ENCODE peak calls at places on chromosomes 12 and 14, in ten cellular contexts. One of them, this sample, is unnamed.

GRCh38 chr12:8078400-8078799 is 3.7 kb upstream of the NECAP1 start:
- DNase-seq in activated naive CD8-positive, alpha-beta T cell treated with anti-CD3 and anti-CD28 coated beads for 36 hours: peak; percentile 61
- DNase-seq in ACHN: peak; percentile 76
- DNase-seq in CD8-positive, alpha-beta T cell: peak; percentile 69
- DNase-seq in activated T-helper 9 cell treated with anti-CD3 and anti-CD28 coated beads, Interleukin-2, amount 50 U/mL, for 16 hours: peak; percentile 48
- DNase-seq in SK-N-SH: peak; percentile 64
- DNase-seq in gastrocnemius medialis: no peak
- DNase-seq in coronary artery: no peak
- DNase-seq in AG08396: peak; percentile 41
- DNase-seq in CD4-positive, alpha-beta T cell: peak; percentile 55
- DNase-seq in this sample: peak; percentile 21

GRCh38 chr12:132454154-132454948 is 35.6 kb upstream of the FBRSL1 start:
- DNase-seq in activated naive CD8-positive, alpha-beta T cell treated with anti-CD3 and anti-CD28 coated beads for 36 hours: no peak
- DNase-seq in ACHN: no peak
- DNase-seq in CD8-positive, alpha-beta T cell: no peak
- DNase-seq in activated T-helper 9 cell treated with anti-CD3 and anti-CD28 coated beads, Interleukin-2, amount 50 U/mL, for 16 hours: no peak
- DNase-seq in SK-N-SH: no peak
- DNase-seq in gastrocnemius medialis: no peak
- DNase-seq in coronary artery: no peak
- DNase-seq in AG08396: no peak
- DNase-seq in CD4-positive, alpha-beta T cell: no peak
- DNase-seq in this sample: no peak

GRCh38 chr12:4664111-4664510 is 15.2 kb downstream of the NDUFA9 start:
- DNase-seq in activated naive CD8-positive, alpha-beta T cell treated with anti-CD3 and anti-CD28 coated beads for 36 hours: no peak
- DNase-seq in ACHN: peak; percentile 85
- DNase-seq in CD8-positive, alpha-beta T cell: no peak
- DNase-seq in activated T-helper 9 cell treated with anti-CD3 and anti-CD28 coated beads, Interleukin-2, amount 50 U/mL, for 16 hours: no peak
- DNase-seq in SK-N-SH: no peak
- DNase-seq in gastrocnemius medialis: no peak
- DNase-seq in coronary artery: no peak
- DNase-seq in AG08396: peak; percentile 62
- DNase-seq in CD4-positive, alpha-beta T cell: no peak
- DNase-seq in this sample: no peak

GRCh38 chr12:11780521-11781101 is 131.1 kb downstream of the ETV6 start:
- DNase-seq in activated naive CD8-positive, alpha-beta T cell treated with anti-CD3 and anti-CD28 coated beads for 36 hours: no peak
- DNase-seq in ACHN: no peak
- DNase-seq in CD8-positive, alpha-beta T cell: no peak
- DNase-seq in activated T-helper 9 cell treated with anti-CD3 and anti-CD28 coated beads, Interleukin-2, amount 50 U/mL, for 16 hours: no peak
- DNase-seq in SK-N-SH: no peak
- DNase-seq in gastrocnemius medialis: no peak
- DNase-seq in coronary artery: no peak
- DNase-seq in AG08396: no peak
- DNase-seq in CD4-positive, alpha-beta T cell: no peak
- DNase-seq in this sample: no peak

GRCh38 chr14:91113829-91114078 is at the start of gene DGLUCY:
- DNase-seq in activated naive CD8-positive, alpha-beta T cell treated with anti-CD3 and anti-CD28 coated beads for 36 hours: no peak
- DNase-seq in ACHN: peak; percentile 76
- DNase-seq in CD8-positive, alpha-beta T cell: no peak
- DNase-seq in activated T-helper 9 cell treated with anti-CD3 and anti-CD28 coated beads, Interleukin-2, amount 50 U/mL, for 16 hours: no peak
- DNase-seq in SK-N-SH: peak; percentile 84
- DNase-seq in gastrocnemius medialis: peak; percentile 88
- DNase-seq in coronary artery: no peak
- DNase-seq in AG08396: peak; percentile 89
- DNase-seq in CD4-positive, alpha-beta T cell: peak; percentile 53
- DNase-seq in this sample: peak; percentile 60

GRCh38 chr12:18148961-18149360 is 59.0 kb upstream of the RERGL start:
- DNase-seq in activated naive CD8-positive, alpha-beta T cell treated with anti-CD3 and anti-CD28 coated beads for 36 hours: no peak
- DNase-seq in ACHN: no peak
- DNase-seq in CD8-positive, alpha-beta T cell: no peak
- DNase-seq in activated T-helper 9 cell treated with anti-CD3 and anti-CD28 coated beads, Interleukin-2, amount 50 U/mL, for 16 hours: no peak
- DNase-seq in SK-N-SH: no peak
- DNase-seq in gastrocnemius medialis: no peak
- DNase-seq in coronary artery: no peak
- DNase-seq in AG08396: no peak
- DNase-seq in CD4-positive, alpha-beta T cell: no peak
- DNase-seq in this sample: no peak

GRCh38 chr14:41605550-41606248 is 977 bp upstream of the LRFN5 start:
- DNase-seq in activated naive CD8-positive, alpha-beta T cell treated with anti-CD3 and anti-CD28 coated beads for 36 hours: no peak
- DNase-seq in ACHN: no peak
- DNase-seq in CD8-positive, alpha-beta T cell: no peak
- DNase-seq in activated T-helper 9 cell treated with anti-CD3 and anti-CD28 coated beads, Interleukin-2, amount 50 U/mL, for 16 hours: no peak
- DNase-seq in SK-N-SH: no peak
- DNase-seq in gastrocnemius medialis: no peak
- DNase-seq in coronary artery: no peak
- DNase-seq in AG08396: peak; percentile 14
- DNase-seq in CD4-positive, alpha-beta T cell: no peak
- DNase-seq in this sample: peak; percentile 80

GRCh38 chr12:100234166-100234565 is 32.7 kb downstream of the DEPDC4 start:
- DNase-seq in activated naive CD8-positive, alpha-beta T cell treated with anti-CD3 and anti-CD28 coated beads for 36 hours: no peak
- DNase-seq in ACHN: peak; percentile 24
- DNase-seq in CD8-positive, alpha-beta T cell: no peak
- DNase-seq in activated T-helper 9 cell treated with anti-CD3 and anti-CD28 coated beads, Interleukin-2, amount 50 U/mL, for 16 hours: no peak
- DNase-seq in SK-N-SH: no peak
- DNase-seq in gastrocnemius medialis: no peak
- DNase-seq in coronary artery: no peak
- DNase-seq in AG08396: no peak
- DNase-seq in CD4-positive, alpha-beta T cell: no peak
- DNase-seq in this sample: no peak

GRCh38 chr14:72779679-72780078 is 114.2 kb downstream of the DPF3 start:
- DNase-seq in activated naive CD8-positive, alpha-beta T cell treated with anti-CD3 and anti-CD28 coated beads for 36 hours: no peak
- DNase-seq in ACHN: no peak
- DNase-seq in CD8-positive, alpha-beta T cell: peak; percentile 19
- DNase-seq in activated T-helper 9 cell treated with anti-CD3 and anti-CD28 coated beads, Interleukin-2, amount 50 U/mL, for 16 hours: no peak
- DNase-seq in SK-N-SH: no peak
- DNase-seq in gastrocnemius medialis: no peak
- DNase-seq in coronary artery: no peak
- DNase-seq in AG08396: no peak
- DNase-seq in CD4-positive, alpha-beta T cell: no peak
- DNase-seq in this sample: no peak

GRCh38 chr12:48175613-48176416 is 7.6 kb upstream of the CCDC184 start:
- DNase-seq in activated naive CD8-positive, alpha-beta T cell treated with anti-CD3 and anti-CD28 coated beads for 36 hours: no peak
- DNase-seq in ACHN: no peak
- DNase-seq in CD8-positive, alpha-beta T cell: no peak
- DNase-seq in activated T-helper 9 cell treated with anti-CD3 and anti-CD28 coated beads, Interleukin-2, amount 50 U/mL, for 16 hours: no peak
- DNase-seq in SK-N-SH: no peak
- DNase-seq in gastrocnemius medialis: no peak
- DNase-seq in coronary artery: no peak
- DNase-seq in AG08396: no peak
- DNase-seq in CD4-positive, alpha-beta T cell: no peak
- DNase-seq in this sample: no peak

GRCh38 chr12:92905811-92906554 is 23.1 kb downstream of the EEA1 start:
- DNase-seq in activated naive CD8-positive, alpha-beta T cell treated with anti-CD3 and anti-CD28 coated beads for 36 hours: no peak
- DNase-seq in ACHN: no peak
- DNase-seq in CD8-positive, alpha-beta T cell: no peak
- DNase-seq in activated T-helper 9 cell treated with anti-CD3 and anti-CD28 coated beads, Interleukin-2, amount 50 U/mL, for 16 hours: no peak
- DNase-seq in SK-N-SH: no peak
- DNase-seq in gastrocnemius medialis: peak; percentile 38
- DNase-seq in coronary artery: no peak
- DNase-seq in AG08396: no peak
- DNase-seq in CD4-positive, alpha-beta T cell: no peak
- DNase-seq in this sample: no peak

GRCh38 chr14:101604935-101605767 is 43.9 kb downstream of the DIO3 start:
- DNase-seq in activated naive CD8-positive, alpha-beta T cell treated with anti-CD3 and anti-CD28 coated beads for 36 hours: no peak
- DNase-seq in ACHN: no peak
- DNase-seq in CD8-positive, alpha-beta T cell: no peak
- DNase-seq in activated T-helper 9 cell treated with anti-CD3 and anti-CD28 coated beads, Interleukin-2, amount 50 U/mL, for 16 hours: no peak
- DNase-seq in SK-N-SH: no peak
- DNase-seq in gastrocnemius medialis: no peak
- DNase-seq in coronary artery: peak; percentile 56
- DNase-seq in AG08396: no peak
- DNase-seq in CD4-positive, alpha-beta T cell: no peak
- DNase-seq in this sample: no peak

GRCh38 chr12:123384318-123384993 is 524 bp downstream of the KMT5A start:
- DNase-seq in activated naive CD8-positive, alpha-beta T cell treated with anti-CD3 and anti-CD28 coated beads for 36 hours: peak; percentile 36
- DNase-seq in ACHN: peak; percentile 58
- DNase-seq in CD8-positive, alpha-beta T cell: no peak
- DNase-seq in activated T-helper 9 cell treated with anti-CD3 and anti-CD28 coated beads, Interleukin-2, amount 50 U/mL, for 16 hours: peak; percentile 7
- DNase-seq in SK-N-SH: peak; percentile 44
- DNase-seq in gastrocnemius medialis: no peak
- DNase-seq in coronary artery: peak; percentile 78
- DNase-seq in AG08396: peak; percentile 38
- DNase-seq in CD4-positive, alpha-beta T cell: no peak
- DNase-seq in this sample: no peak

GRCh38 chr12:51884676-51885229 is 3.1 kb upstream of the ANKRD33 start:
- DNase-seq in activated naive CD8-positive, alpha-beta T cell treated with anti-CD3 and anti-CD28 coated beads for 36 hours: no peak
- DNase-seq in ACHN: no peak
- DNase-seq in CD8-positive, alpha-beta T cell: no peak
- DNase-seq in activated T-helper 9 cell treated with anti-CD3 and anti-CD28 coated beads, Interleukin-2, amount 50 U/mL, for 16 hours: no peak
- DNase-seq in SK-N-SH: no peak
- DNase-seq in gastrocnemius medialis: no peak
- DNase-seq in coronary artery: peak; percentile 62
- DNase-seq in AG08396: no peak
- DNase-seq in CD4-positive, alpha-beta T cell: no peak
- DNase-seq in this sample: no peak

GRCh38 chr14:53109028-53109687 is 44.0 kb downstream of the DDHD1 start:
- DNase-seq in activated naive CD8-positive, alpha-beta T cell treated with anti-CD3 and anti-CD28 coated beads for 36 hours: peak; percentile 62
- DNase-seq in ACHN: no peak
- DNase-seq in CD8-positive, alpha-beta T cell: peak; percentile 56
- DNase-seq in activated T-helper 9 cell treated with anti-CD3 and anti-CD28 coated beads, Interleukin-2, amount 50 U/mL, for 16 hours: peak; percentile 41
- DNase-seq in SK-N-SH: no peak
- DNase-seq in gastrocnemius medialis: no peak
- DNase-seq in coronary artery: no peak
- DNase-seq in AG08396: no peak
- DNase-seq in CD4-positive, alpha-beta T cell: peak; percentile 17
- DNase-seq in this sample: no peak

GRCh38 chr12:117872521-117873169 is 96.1 kb downstream of the KSR2 start:
- DNase-seq in activated naive CD8-positive, alpha-beta T cell treated with anti-CD3 and anti-CD28 coated beads for 36 hours: no peak
- DNase-seq in ACHN: no peak
- DNase-seq in CD8-positive, alpha-beta T cell: no peak
- DNase-seq in activated T-helper 9 cell treated with anti-CD3 and anti-CD28 coated beads, Interleukin-2, amount 50 U/mL, for 16 hours: no peak
- DNase-seq in SK-N-SH: no peak
- DNase-seq in gastrocnemius medialis: no peak
- DNase-seq in coronary artery: no peak
- DNase-seq in AG08396: no peak
- DNase-seq in CD4-positive, alpha-beta T cell: no peak
- DNase-seq in this sample: no peak

GRCh38 chr12:52495385-52495784 is 2.3 kb upstream of the KRT6A start:
- DNase-seq in activated naive CD8-positive, alpha-beta T cell treated with anti-CD3 and anti-CD28 coated beads for 36 hours: no peak
- DNase-seq in ACHN: no peak
- DNase-seq in CD8-positive, alpha-beta T cell: no peak
- DNase-seq in activated T-helper 9 cell treated with anti-CD3 and anti-CD28 coated beads, Interleukin-2, amount 50 U/mL, for 16 hours: no peak
- DNase-seq in SK-N-SH: no peak
- DNase-seq in gastrocnemius medialis: no peak
- DNase-seq in coronary artery: no peak
- DNase-seq in AG08396: no peak
- DNase-seq in CD4-positive, alpha-beta T cell: no peak
- DNase-seq in this sample: no peak

GRCh38 chr14:53399057-53399456 is 245.9 kb upstream of the DDHD1 start:
- DNase-seq in activated naive CD8-positive, alpha-beta T cell treated with anti-CD3 and anti-CD28 coated beads for 36 hours: no peak
- DNase-seq in ACHN: no peak
- DNase-seq in CD8-positive, alpha-beta T cell: no peak
- DNase-seq in activated T-helper 9 cell treated with anti-CD3 and anti-CD28 coated beads, Interleukin-2, amount 50 U/mL, for 16 hours: no peak
- DNase-seq in SK-N-SH: no peak
- DNase-seq in gastrocnemius medialis: no peak
- DNase-seq in coronary artery: no peak
- DNase-seq in AG08396: peak; percentile 30
- DNase-seq in CD4-positive, alpha-beta T cell: no peak
- DNase-seq in this sample: peak; percentile 2

GRCh38 chr12:53053223-53054111 is 3.6 kb downstream of the TNS2 start:
- DNase-seq in activated naive CD8-positive, alpha-beta T cell treated with anti-CD3 and anti-CD28 coated beads for 36 hours: peak; percentile 59
- DNase-seq in ACHN: peak; percentile 48
- DNase-seq in CD8-positive, alpha-beta T cell: peak; percentile 69
- DNase-seq in activated T-helper 9 cell treated with anti-CD3 and anti-CD28 coated beads, Interleukin-2, amount 50 U/mL, for 16 hours: peak; percentile 40
- DNase-seq in SK-N-SH: no peak
- DNase-seq in gastrocnemius medialis: peak; percentile 79
- DNase-seq in coronary artery: peak; percentile 84
- DNase-seq in AG08396: no peak
- DNase-seq in CD4-positive, alpha-beta T cell: peak; percentile 60
- DNase-seq in this sample: no peak

GRCh38 chr14:50053935-50054334 is 62.4 kb downstream of the VCPKMT start:
- DNase-seq in activated naive CD8-positive, alpha-beta T cell treated with anti-CD3 and anti-CD28 coated beads for 36 hours: no peak
- DNase-seq in ACHN: no peak
- DNase-seq in CD8-positive, alpha-beta T cell: no peak
- DNase-seq in activated T-helper 9 cell treated with anti-CD3 and anti-CD28 coated beads, Interleukin-2, amount 50 U/mL, for 16 hours: no peak
- DNase-seq in SK-N-SH: no peak
- DNase-seq in gastrocnemius medialis: no peak
- DNase-seq in coronary artery: no peak
- DNase-seq in AG08396: no peak
- DNase-seq in CD4-positive, alpha-beta T cell: no peak
- DNase-seq in this sample: no peak

GRCh38 chr12:51051787-51052186 is 3.7 kb downstream of the LETMD1 start:
- DNase-seq in activated naive CD8-positive, alpha-beta T cell treated with anti-CD3 and anti-CD28 coated beads for 36 hours: no peak
- DNase-seq in ACHN: no peak
- DNase-seq in CD8-positive, alpha-beta T cell: no peak
- DNase-seq in activated T-helper 9 cell treated with anti-CD3 and anti-CD28 coated beads, Interleukin-2, amount 50 U/mL, for 16 hours: no peak
- DNase-seq in SK-N-SH: no peak
- DNase-seq in gastrocnemius medialis: no peak
- DNase-seq in coronary artery: no peak
- DNase-seq in AG08396: no peak
- DNase-seq in CD4-positive, alpha-beta T cell: no peak
- DNase-seq in this sample: no peak

GRCh38 chr12:131052063-131052781 is 98.5 kb downstream of the ADGRD1 start:
- DNase-seq in activated naive CD8-positive, alpha-beta T cell treated with anti-CD3 and anti-CD28 coated beads for 36 hours: no peak
- DNase-seq in ACHN: no peak
- DNase-seq in CD8-positive, alpha-beta T cell: no peak
- DNase-seq in activated T-helper 9 cell treated with anti-CD3 and anti-CD28 coated beads, Interleukin-2, amount 50 U/mL, for 16 hours: no peak
- DNase-seq in SK-N-SH: no peak
- DNase-seq in gastrocnemius medialis: no peak
- DNase-seq in coronary artery: no peak
- DNase-seq in AG08396: no peak
- DNase-seq in CD4-positive, alpha-beta T cell: no peak
- DNase-seq in this sample: no peak

GRCh38 chr12:11728154-11728755 is 78.8 kb downstream of the ETV6 start:
- DNase-seq in activated naive CD8-positive, alpha-beta T cell treated with anti-CD3 and anti-CD28 coated beads for 36 hours: no peak
- DNase-seq in ACHN: no peak
- DNase-seq in CD8-positive, alpha-beta T cell: no peak
- DNase-seq in activated T-helper 9 cell treated with anti-CD3 and anti-CD28 coated beads, Interleukin-2, amount 50 U/mL, for 16 hours: no peak
- DNase-seq in SK-N-SH: no peak
- DNase-seq in gastrocnemius medialis: no peak
- DNase-seq in coronary artery: no peak
- DNase-seq in AG08396: no peak
- DNase-seq in CD4-positive, alpha-beta T cell: no peak
- DNase-seq in this sample: no peak

GRCh38 chr12:92065664-92066063 is 80.0 kb downstream of the BTG1 start:
- DNase-seq in activated naive CD8-positive, alpha-beta T cell treated with anti-CD3 and anti-CD28 coated beads for 36 hours: no peak
- DNase-seq in ACHN: no peak
- DNase-seq in CD8-positive, alpha-beta T cell: no peak
- DNase-seq in activated T-helper 9 cell treated with anti-CD3 and anti-CD28 coated beads, Interleukin-2, amount 50 U/mL, for 16 hours: no peak
- DNase-seq in SK-N-SH: no peak
- DNase-seq in gastrocnemius medialis: no peak
- DNase-seq in coronary artery: no peak
- DNase-seq in AG08396: no peak
- DNase-seq in CD4-positive, alpha-beta T cell: no peak
- DNase-seq in this sample: no peak

GRCh38 chr12:91885851-91886250 is 259.8 kb downstream of the BTG1 start:
- DNase-seq in activated naive CD8-positive, alpha-beta T cell treated with anti-CD3 and anti-CD28 coated beads for 36 hours: no peak
- DNase-seq in ACHN: no peak
- DNase-seq in CD8-positive, alpha-beta T cell: no peak
- DNase-seq in activated T-helper 9 cell treated with anti-CD3 and anti-CD28 coated beads, Interleukin-2, amount 50 U/mL, for 16 hours: no peak
- DNase-seq in SK-N-SH: no peak
- DNase-seq in gastrocnemius medialis: no peak
- DNase-seq in coronary artery: no peak
- DNase-seq in AG08396: no peak
- DNase-seq in CD4-positive, alpha-beta T cell: no peak
- DNase-seq in this sample: no peak

GRCh38 chr14:64788706-64789105 is 84.5 kb downstream of the PLEKHG3 start:
- DNase-seq in activated naive CD8-positive, alpha-beta T cell treated with anti-CD3 and anti-CD28 coated beads for 36 hours: no peak
- DNase-seq in ACHN: peak; percentile 81
- DNase-seq in CD8-positive, alpha-beta T cell: no peak
- DNase-seq in activated T-helper 9 cell treated with anti-CD3 and anti-CD28 coated beads, Interleukin-2, amount 50 U/mL, for 16 hours: no peak
- DNase-seq in SK-N-SH: no peak
- DNase-seq in gastrocnemius medialis: peak; percentile 76
- DNase-seq in coronary artery: no peak
- DNase-seq in AG08396: peak; percentile 71
- DNase-seq in CD4-positive, alpha-beta T cell: no peak
- DNase-seq in this sample: peak; percentile 81

GRCh38 chr14:50410016-50410530 is 13.4 kb upstream of the CDKL1 start:
- DNase-seq in activated naive CD8-positive, alpha-beta T cell treated with anti-CD3 and anti-CD28 coated beads for 36 hours: no peak
- DNase-seq in ACHN: no peak
- DNase-seq in CD8-positive, alpha-beta T cell: no peak
- DNase-seq in activated T-helper 9 cell treated with anti-CD3 and anti-CD28 coated beads, Interleukin-2, amount 50 U/mL, for 16 hours: no peak
- DNase-seq in SK-N-SH: no peak
- DNase-seq in gastrocnemius medialis: no peak
- DNase-seq in coronary artery: no peak
- DNase-seq in AG08396: no peak
- DNase-seq in CD4-positive, alpha-beta T cell: no peak
- DNase-seq in this sample: no peak

GRCh38 chr12:120598674-120599463 is 17.7 kb upstream of the POP5 start:
- DNase-seq in activated naive CD8-positive, alpha-beta T cell treated with anti-CD3 and anti-CD28 coated beads for 36 hours: no peak
- DNase-seq in ACHN: peak; percentile 87
- DNase-seq in CD8-positive, alpha-beta T cell: no peak
- DNase-seq in activated T-helper 9 cell treated with anti-CD3 and anti-CD28 coated beads, Interleukin-2, amount 50 U/mL, for 16 hours: no peak
- DNase-seq in SK-N-SH: no peak
- DNase-seq in gastrocnemius medialis: no peak
- DNase-seq in coronary artery: no peak
- DNase-seq in AG08396: peak; percentile 63
- DNase-seq in CD4-positive, alpha-beta T cell: no peak
- DNase-seq in this sample: no peak

This sample was measured in NCI-H446.